ENCODE peak calls at places on chromosomes 1 and 21, in nine cellular contexts. W is endothelial cell; G is left ventricle myocardium inferior; J is AG20443; Y is cardiac muscle cell; C is NCI-H146; B is AG08396; S is glutamatergic neuron; N is CD4-positive, alpha-beta T cell. H is an unnamed sample.

GRCh38 chr21:40454057-40454456 is 392.9 kb downstream of the DSCAM start:
- DNase-seq in J (no peak), C (no peak), G (no peak), B (no peak), N (no peak), W (no peak), Y (no peak), S (no peak), H (no peak)

GRCh38 chr1:247482747-247483146 is 24.8 kb upstream of the OR2B11 start:
- DNase-seq in J (no peak), N (no peak), S (no peak), C (no peak), W (no peak), B (no peak), Y (no peak), G (no peak), H (no peak)

GRCh38 chr21:14991957-14992356 is 72.8 kb downstream of the NRIP1 start:
- DNase-seq in C (no peak), N (no peak), B (no peak), W (no peak), Y (no peak), S (no peak), J (no peak), G (no peak), H (no peak)

GRCh38 chr1:117146570-117147340 is 25.2 kb upstream of the TRIM45 start:
- DNase-seq in G (no peak), W (no peak), S (no peak), Y (no peak), J (peak), N (no peak), C (peak), B (peak), H (no peak)

GRCh38 chr1:234851450-234852438 is 241.8 kb upstream of the IRF2BP2 start:
- DNase-seq in J (no peak), G (no peak), S (peak), N (no peak), B (no peak), W (no peak), Y (no peak), C (peak), H (no peak)

GRCh38 chr1:177884499-177885021 is 85.3 kb downstream of the SEC16B start:
- DNase-seq in B (no peak), W (no peak), N (no peak), S (no peak), J (peak), G (no peak), Y (no peak), C (no peak), H (no peak)

GRCh38 chr1:160046494-160047115 is 14.8 kb upstream of the PIGM start:
- DNase-seq in S (peak), B (peak), W (peak), N (no peak), C (peak), G (peak), Y (peak), J (peak), H (peak)

GRCh38 chr1:197776348-197777082 is 1.2 kb upstream of the DENND1B start:
- DNase-seq in N (peak), B (peak), J (peak), S (no peak), W (no peak), C (no peak), Y (no peak), G (no peak), H (no peak)

GRCh38 chr1:2300851-2301606 is 72.9 kb downstream of the SKI start:
- DNase-seq in B (peak), Y (no peak), G (peak), N (peak), S (peak), C (no peak), W (no peak), J (peak), H (no peak)

GRCh38 chr1:159014851-159015250 is 5.1 kb downstream of the IFI16 start:
- DNase-seq in J (no peak), S (no peak), C (no peak), Y (no peak), N (no peak), W (no peak), G (no peak), B (no peak), H (no peak)

GRCh38 chr1:209651148-209651547 is 1.1 kb downstream of the LAMB3 start:
- DNase-seq in J (peak), Y (no peak), B (peak), W (no peak), C (no peak), G (peak), N (peak), S (no peak), H (no peak)

GRCh38 chr1:223700942-223701637 is 11.2 kb upstream of the CAPN2 start:
- DNase-seq in N (no peak), J (peak), W (no peak), Y (no peak), C (no peak), B (peak), S (peak), G (no peak), H (no peak)

GRCh38 chr21:41107602-41108001 is 60.4 kb upstream of the BACE2 start:
- DNase-seq in G (no peak), C (no peak), B (no peak), Y (no peak), S (no peak), N (no peak), W (no peak), J (no peak), H (no peak)

GRCh38 chr1:229221106-229222019 is 49.5 kb upstream of the RAB4A start:
- DNase-seq in B (no peak), C (peak), N (no peak), Y (no peak), G (no peak), W (no peak), S (no peak), J (no peak), H (no peak)

GRCh38 chr1:225611537-225612223 is 41.2 kb downstream of the ENAH start:
- DNase-seq in Y (no peak), G (no peak), B (no peak), W (no peak), C (no peak), S (no peak), J (no peak), N (no peak), H (no peak)

GRCh38 chr1:221987860-221988520 is 246.1 kb upstream of the DUSP10 start:
- DNase-seq in G (no peak), C (no peak), W (no peak), S (no peak), J (peak), N (no peak), Y (no peak), B (peak), H (no peak)

GRCh38 chr1:87151500-87152421 is 176.9 kb upstream of the LMO4 start:
- DNase-seq in G (peak), N (peak), S (peak), J (no peak), W (peak), Y (peak), B (peak), C (no peak), H (peak)

GRCh38 chr1:13830616-13831280 is 130.8 kb downstream of the PRDM2 start:
- DNase-seq in Y (peak), S (no peak), W (no peak), C (no peak), N (no peak), B (no peak), G (peak), J (peak), H (no peak)

H was measured in D341Med.